ENCODE peak calls at places on chromosomes 1 and 21, in seven cellular contexts. One of them, this sample, is unnamed.
A peak's percentile ranks its signal among the peaks of the same experiment; 100 is the strongest.

GRCh38 chr1:21586222-21586621 is 77.0 kb downstream of the ALPL start:
- DNase-seq in ureter: no peak
- DNase-seq in mesenteric fat pad: no peak
- DNase-seq in activated naive CD4-positive, alpha-beta T cell treated with anti-CD3 and anti-CD28 coated beads, Interleukin-2, amount 10 ng/mL, durations not matched to agents 7 days and 5 days: no peak
- DNase-seq in left lung: no peak
- DNase-seq in endothelial cell: no peak
- DNase-seq in activated CD4-positive, alpha-beta T cell treated with anti-CD3 and anti-CD28 coated beads, Interleukin-2, amount 50 U/mL, for 1 hour: no peak
- DNase-seq in this sample: no peak

GRCh38 chr1:156627313-156627880 is 8.2 kb downstream of the HAPLN2 start:
- DNase-seq in ureter: no peak
- DNase-seq in activated naive CD4-positive, alpha-beta T cell treated with anti-CD3 and anti-CD28 coated beads, Interleukin-2, amount 10 ng/mL, durations not matched to agents 7 days and 5 days: peak; percentile 65
- DNase-seq in activated CD4-positive, alpha-beta T cell treated with anti-CD3 and anti-CD28 coated beads, Interleukin-2, amount 50 U/mL, for 1 hour: peak; percentile 30
- DNase-seq in endothelial cell: peak; percentile 68
- DNase-seq in left lung: no peak
- DNase-seq in mesenteric fat pad: no peak
- DNase-seq in this sample: no peak

GRCh38 chr1:37673920-37674319 is 18.4 kb upstream of the CDCA8 start:
- DNase-seq in ureter: no peak
- DNase-seq in left lung: no peak
- DNase-seq in mesenteric fat pad: peak; percentile 60
- DNase-seq in activated naive CD4-positive, alpha-beta T cell treated with anti-CD3 and anti-CD28 coated beads, Interleukin-2, amount 10 ng/mL, durations not matched to agents 7 days and 5 days: peak; percentile 92
- DNase-seq in activated CD4-positive, alpha-beta T cell treated with anti-CD3 and anti-CD28 coated beads, Interleukin-2, amount 50 U/mL, for 1 hour: peak; percentile 53
- DNase-seq in endothelial cell: no peak
- DNase-seq in this sample: peak; percentile 61

GRCh38 chr1:160981584-160982411 is 27.2 kb upstream of the ITLN2 start:
- DNase-seq in mesenteric fat pad: no peak
- DNase-seq in activated naive CD4-positive, alpha-beta T cell treated with anti-CD3 and anti-CD28 coated beads, Interleukin-2, amount 10 ng/mL, durations not matched to agents 7 days and 5 days: peak; percentile 30
- DNase-seq in ureter: no peak
- DNase-seq in left lung: peak; percentile 80
- DNase-seq in activated CD4-positive, alpha-beta T cell treated with anti-CD3 and anti-CD28 coated beads, Interleukin-2, amount 50 U/mL, for 1 hour: peak; percentile 6
- DNase-seq in endothelial cell: peak; percentile 32
- DNase-seq in this sample: no peak

GRCh38 chr1:3271866-3272265 is 182.6 kb upstream of the ARHGEF16 start:
- DNase-seq in ureter: no peak
- DNase-seq in left lung: peak; percentile 45
- DNase-seq in endothelial cell: no peak
- DNase-seq in activated CD4-positive, alpha-beta T cell treated with anti-CD3 and anti-CD28 coated beads, Interleukin-2, amount 50 U/mL, for 1 hour: no peak
- DNase-seq in mesenteric fat pad: no peak
- DNase-seq in activated naive CD4-positive, alpha-beta T cell treated with anti-CD3 and anti-CD28 coated beads, Interleukin-2, amount 10 ng/mL, durations not matched to agents 7 days and 5 days: no peak
- DNase-seq in this sample: no peak

GRCh38 chr1:41493117-41493536 is 8.6 kb upstream of the EDN2 start:
- DNase-seq in activated naive CD4-positive, alpha-beta T cell treated with anti-CD3 and anti-CD28 coated beads, Interleukin-2, amount 10 ng/mL, durations not matched to agents 7 days and 5 days: no peak
- DNase-seq in mesenteric fat pad: no peak
- DNase-seq in activated CD4-positive, alpha-beta T cell treated with anti-CD3 and anti-CD28 coated beads, Interleukin-2, amount 50 U/mL, for 1 hour: no peak
- DNase-seq in ureter: no peak
- DNase-seq in left lung: peak; percentile 61
- DNase-seq in endothelial cell: no peak
- DNase-seq in this sample: no peak

GRCh38 chr1:65026235-65026634 is 59.9 kb upstream of the JAK1 start:
- DNase-seq in left lung: no peak
- DNase-seq in ureter: no peak
- DNase-seq in mesenteric fat pad: no peak
- DNase-seq in endothelial cell: no peak
- DNase-seq in activated CD4-positive, alpha-beta T cell treated with anti-CD3 and anti-CD28 coated beads, Interleukin-2, amount 50 U/mL, for 1 hour: no peak
- DNase-seq in activated naive CD4-positive, alpha-beta T cell treated with anti-CD3 and anti-CD28 coated beads, Interleukin-2, amount 10 ng/mL, durations not matched to agents 7 days and 5 days: no peak
- DNase-seq in this sample: no peak

GRCh38 chr1:52234014-52234413 is 92.1 kb downstream of the ZFYVE9 start:
- DNase-seq in mesenteric fat pad: no peak
- DNase-seq in activated naive CD4-positive, alpha-beta T cell treated with anti-CD3 and anti-CD28 coated beads, Interleukin-2, amount 10 ng/mL, durations not matched to agents 7 days and 5 days: no peak
- DNase-seq in left lung: no peak
- DNase-seq in ureter: no peak
- DNase-seq in activated CD4-positive, alpha-beta T cell treated with anti-CD3 and anti-CD28 coated beads, Interleukin-2, amount 50 U/mL, for 1 hour: no peak
- DNase-seq in endothelial cell: no peak
- DNase-seq in this sample: no peak

GRCh38 chr21:18725653-18726052 is 322.1 kb upstream of the TMPRSS15 start:
- DNase-seq in activated CD4-positive, alpha-beta T cell treated with anti-CD3 and anti-CD28 coated beads, Interleukin-2, amount 50 U/mL, for 1 hour: no peak
- DNase-seq in endothelial cell: peak; percentile 15
- DNase-seq in left lung: no peak
- DNase-seq in ureter: no peak
- DNase-seq in mesenteric fat pad: no peak
- DNase-seq in activated naive CD4-positive, alpha-beta T cell treated with anti-CD3 and anti-CD28 coated beads, Interleukin-2, amount 10 ng/mL, durations not matched to agents 7 days and 5 days: no peak
- DNase-seq in this sample: no peak

GRCh38 chr1:170162385-170163226 is 16.8 kb downstream of the NTMT2 start:
- DNase-seq in endothelial cell: peak; percentile 4
- DNase-seq in activated CD4-positive, alpha-beta T cell treated with anti-CD3 and anti-CD28 coated beads, Interleukin-2, amount 50 U/mL, for 1 hour: no peak
- DNase-seq in ureter: no peak
- DNase-seq in left lung: no peak
- DNase-seq in mesenteric fat pad: no peak
- DNase-seq in activated naive CD4-positive, alpha-beta T cell treated with anti-CD3 and anti-CD28 coated beads, Interleukin-2, amount 10 ng/mL, durations not matched to agents 7 days and 5 days: no peak
- DNase-seq in this sample: no peak

GRCh38 chr1:98732985-98733781 is 71.7 kb downstream of the SNX7 start:
- DNase-seq in left lung: no peak
- DNase-seq in activated naive CD4-positive, alpha-beta T cell treated with anti-CD3 and anti-CD28 coated beads, Interleukin-2, amount 10 ng/mL, durations not matched to agents 7 days and 5 days: no peak
- DNase-seq in activated CD4-positive, alpha-beta T cell treated with anti-CD3 and anti-CD28 coated beads, Interleukin-2, amount 50 U/mL, for 1 hour: no peak
- DNase-seq in mesenteric fat pad: no peak
- DNase-seq in ureter: no peak
- DNase-seq in endothelial cell: no peak
- DNase-seq in this sample: no peak

GRCh38 chr21:34974162-34974981 is 74.7 kb downstream of the RUNX1 start:
- DNase-seq in activated CD4-positive, alpha-beta T cell treated with anti-CD3 and anti-CD28 coated beads, Interleukin-2, amount 50 U/mL, for 1 hour: peak; percentile 27
- DNase-seq in activated naive CD4-positive, alpha-beta T cell treated with anti-CD3 and anti-CD28 coated beads, Interleukin-2, amount 10 ng/mL, durations not matched to agents 7 days and 5 days: peak; percentile 66
- DNase-seq in ureter: no peak
- DNase-seq in left lung: no peak
- DNase-seq in endothelial cell: no peak
- DNase-seq in mesenteric fat pad: no peak
- DNase-seq in this sample: peak; percentile 54

This sample was measured in effector memory CD8-positive, alpha-beta T cell.